ENCODE peak calls at places on chromosomes 2 and 18, in ten cellular contexts. P, E, C, L, N, U, W, J, Q and K are unnamed samples.

GRCh38 chr2:215367647-215368492 is 56.0 kb downstream of the ATIC start:
- DNase-seq in P (no peak), E (no peak), C (peak; percentile 53), L (no peak), N (no peak), U (peak; percentile 69), W (no peak), J (no peak), Q (no peak), K (no peak)

GRCh38 chr2:181895788-181896187 is 4.3 kb downstream of the ITPRID2 start:
- DNase-seq in P (no peak), E (no peak), C (no peak), L (no peak), N (no peak), U (no peak), W (no peak), J (no peak), Q (no peak), K (no peak)

GRCh38 chr18:29496276-29496675 is 1319.3 kb upstream of the CDH2 start:
- DNase-seq in P (no peak), E (no peak), C (no peak), L (no peak), N (no peak), U (peak; percentile 57), W (no peak), J (no peak), Q (no peak), K (no peak)

GRCh38 chr2:12416600-12416999 is 300.1 kb upstream of the TRIB2 start:
- DNase-seq in P (no peak), E (peak; percentile 28), C (peak; percentile 26), L (no peak), N (peak; percentile 61), U (peak; percentile 51), W (peak; percentile 67), J (no peak), Q (no peak), K (peak; percentile 72)

GRCh38 chr18:10297079-10297478 is 157.4 kb upstream of the APCDD1 start:
- DNase-seq in P (no peak), E (no peak), C (no peak), L (no peak), N (no peak), U (no peak), W (no peak), J (no peak), Q (no peak), K (no peak)

GRCh38 chr2:54577944-54578667 is 122.0 kb downstream of the SPTBN1 start:
- DNase-seq in P (no peak), E (no peak), C (no peak), L (no peak), N (no peak), U (peak; percentile 85), W (no peak), J (no peak), Q (no peak), K (no peak)

GRCh38 chr18:24013061-24013460 is 1.5 kb upstream of the TTC39C start:
- DNase-seq in P (no peak), E (no peak), C (no peak), L (no peak), N (no peak), U (no peak), W (no peak), J (no peak), Q (no peak), K (no peak)

GRCh38 chr18:36274296-36274695 is 23.2 kb upstream of the FHOD3 start:
- DNase-seq in P (no peak), E (no peak), C (no peak), L (no peak), N (no peak), U (no peak), W (no peak), J (no peak), Q (no peak), K (no peak)

GRCh38 chr2:38683766-38684165 is 17.9 kb downstream of the GALM start:
- DNase-seq in P (no peak), E (no peak), C (no peak), L (no peak), N (no peak), U (no peak), W (no peak), J (no peak), Q (no peak), K (peak; percentile 9)

GRCh38 chr2:230067990-230068657 is 600 bp downstream of the SLC16A14 start:
- DNase-seq in P (peak; percentile 30), E (peak; percentile 40), C (peak; percentile 65), L (peak; percentile 7), N (peak; percentile 38), U (peak; percentile 19), W (peak; percentile 69), J (peak; percentile 14), Q (no peak), K (peak; percentile 23)

GRCh38 chr2:46066591-46066990 is 230.6 kb upstream of the EPAS1 start:
- DNase-seq in P (no peak), E (no peak), C (no peak), L (no peak), N (no peak), U (no peak), W (no peak), J (no peak), Q (no peak), K (no peak)

GRCh38 chr18:75489493-75490190 is 62.1 kb upstream of the SMIM21 start:
- DNase-seq in P (no peak), E (peak; percentile 24), C (peak; percentile 83), L (peak; percentile 31), N (no peak), U (peak; percentile 94), W (no peak), J (no peak), Q (no peak), K (no peak)

GRCh38 chr2:191255271-191255670 is 10.1 kb downstream of the MYO1B start:
- DNase-seq in P (no peak), E (no peak), C (no peak), L (no peak), N (no peak), U (no peak), W (no peak), J (no peak), Q (no peak), K (no peak)

GRCh38 chr18:58196164-58196563 is 152.1 kb downstream of the NEDD4L start:
- DNase-seq in P (no peak), E (no peak), C (no peak), L (no peak), N (no peak), U (peak; percentile 52), W (no peak), J (no peak), Q (no peak), K (no peak)

GRCh38 chr18:23772327-23772920 is 83.2 kb downstream of the LAMA3 start:
- DNase-seq in P (no peak), E (no peak), C (no peak), L (no peak), N (no peak), U (no peak), W (no peak), J (no peak), Q (no peak), K (no peak)

GRCh38 chr2:72330673-72331072 is 183.0 kb upstream of the CYP26B1 start:
- DNase-seq in P (no peak), E (no peak), C (no peak), L (no peak), N (no peak), U (no peak), W (no peak), J (no peak), Q (no peak), K (no peak)

GRCh38 chr2:122535960-122536517 is 780.6 kb downstream of the TSN start:
- DNase-seq in P (no peak), E (no peak), C (no peak), L (no peak), N (no peak), U (no peak), W (no peak), J (no peak), Q (no peak), K (no peak)

GRCh38 chr18:56380682-56381081 is 257.7 kb downstream of the TXNL1 start:
- DNase-seq in P (no peak), E (no peak), C (peak; percentile 12), L (no peak), N (no peak), U (no peak), W (no peak), J (no peak), Q (no peak), K (no peak)

GRCh38 chr2:195532628-195533271 is 124.3 kb upstream of the SLC39A10 start:
- DNase-seq in P (no peak), E (no peak), C (no peak), L (no peak), N (no peak), U (peak; percentile 44), W (no peak), J (no peak), Q (no peak), K (no peak)

GRCh38 chr18:59657012-59657411 is 40.2 kb downstream of the CCBE1 start:
- DNase-seq in P (no peak), E (no peak), C (no peak), L (no peak), N (no peak), U (no peak), W (no peak), J (no peak), Q (no peak), K (no peak)

GRCh38 chr2:70789304-70790078 is 952 bp downstream of the FIGLA start:
- DNase-seq in P (peak; percentile 60), E (peak; percentile 27), C (peak; percentile 74), L (peak; percentile 85), N (peak; percentile 61), U (peak; percentile 70), W (peak; percentile 62), J (no peak), Q (peak; percentile 46), K (peak; percentile 72)

GRCh38 chr2:134347756-134348155 is 93.9 kb downstream of the MGAT5 start:
- DNase-seq in P (no peak), E (no peak), C (no peak), L (no peak), N (no peak), U (no peak), W (no peak), J (no peak), Q (no peak), K (no peak)

GRCh38 chr2:166384774-166385173 is 9.0 kb upstream of the SCN9A start:
- DNase-seq in P (no peak), E (no peak), C (peak; percentile 9), L (no peak), N (no peak), U (peak; percentile 60), W (no peak), J (peak; percentile 0), Q (no peak), K (no peak)

GRCh38 chr2:207239754-207240494 is 74.2 kb upstream of the KLF7 start:
- DNase-seq in P (no peak), E (no peak), C (peak; percentile 41), L (no peak), N (no peak), U (peak; percentile 76), W (no peak), J (no peak), Q (no peak), K (no peak)

GRCh38 chr2:134917958-134918517 is 584 bp upstream of the CCNT2 start:
- DNase-seq in P (no peak), E (no peak), C (no peak), L (no peak), N (peak; percentile 85), U (no peak), W (peak; percentile 95), J (no peak), Q (no peak), K (no peak)

GRCh38 chr2:31332521-31332920 is 82.0 kb downstream of the XDH start:
- DNase-seq in P (no peak), E (no peak), C (no peak), L (no peak), N (no peak), U (no peak), W (no peak), J (no peak), Q (no peak), K (no peak)

GRCh38 chr2:101762451-101763171 is 65.1 kb downstream of the MAP4K4 start:
- DNase-seq in P (no peak), E (no peak), C (no peak), L (no peak), N (no peak), U (no peak), W (no peak), J (no peak), Q (no peak), K (no peak)

GRCh38 chr2:3642521-3643215 is 15.3 kb upstream of the ALLC start:
- DNase-seq in P (no peak), E (peak; percentile 3), C (no peak), L (no peak), N (no peak), U (no peak), W (peak; percentile 22), J (no peak), Q (no peak), K (peak; percentile 15)